ENCODE peak calls at places on chromosomes 12 and 14, in four cellular contexts. One of them, this sample, is unnamed. For H3K4me1 and H3K27me3, the result is how much of the 10 kb centered on the place peaks cover.

GRCh38 chr12:109777544-109777943 is 55.7 kb downstream of the TRPV4 start:
- DNase-seq in CD4-positive, alpha-beta memory T cell: peak
- DNase-seq in aorta: no peak
- DNase-seq in right lobe of liver: peak
- DNase-seq in this sample: peak

GRCh38 chr12:24603371-24603770 is 345.5 kb downstream of the BCAT1 start:
- DNase-seq in CD4-positive, alpha-beta memory T cell: no peak
- DNase-seq in aorta: no peak
- DNase-seq in right lobe of liver: no peak
- DNase-seq in this sample: no peak

GRCh38 chr12:2691001-2691339 is 103.8 kb upstream of the FKBP4 start:
- DNase-seq in CD4-positive, alpha-beta memory T cell: peak
- DNase-seq in aorta: no peak
- DNase-seq in right lobe of liver: no peak
- DNase-seq in this sample: peak

GRCh38 chr14:50501642-50502041 is 30.7 kb downstream of the MAP4K5 start:
- DNase-seq in CD4-positive, alpha-beta memory T cell: no peak
- DNase-seq in aorta: no peak
- DNase-seq in right lobe of liver: no peak
- DNase-seq in this sample: no peak

GRCh38 chr12:32859389-32859788 is 37.2 kb downstream of the PKP2 start:
- DNase-seq in CD4-positive, alpha-beta memory T cell: no peak
- DNase-seq in aorta: no peak
- DNase-seq in right lobe of liver: no peak
- DNase-seq in this sample: no peak

GRCh38 chr14:85702937-85703336 is 173.0 kb downstream of the FLRT2 start:
- DNase-seq in CD4-positive, alpha-beta memory T cell: no peak
- DNase-seq in aorta: no peak
- DNase-seq in right lobe of liver: no peak
- DNase-seq in this sample: no peak

GRCh38 chr12:93803408-93803807 is 126.2 kb downstream of the CRADD start:
- DNase-seq in CD4-positive, alpha-beta memory T cell: no peak
- DNase-seq in aorta: no peak
- DNase-seq in right lobe of liver: no peak
- DNase-seq in this sample: no peak

GRCh38 chr14:41605550-41606248 is 977 bp upstream of the LRFN5 start:
- DNase-seq in CD4-positive, alpha-beta memory T cell: no peak
- DNase-seq in aorta: peak
- DNase-seq in right lobe of liver: no peak
- DNase-seq in this sample: no peak

GRCh38 chr12:12673296-12673695 is 22.7 kb downstream of the GPR19 start:
- DNase-seq in CD4-positive, alpha-beta memory T cell: no peak
- DNase-seq in aorta: no peak
- DNase-seq in right lobe of liver: no peak
- DNase-seq in this sample: no peak

GRCh38 chr12:41531147-41531829 is 343.2 kb downstream of the PDZRN4 start:
- DNase-seq in CD4-positive, alpha-beta memory T cell: no peak
- DNase-seq in aorta: peak
- DNase-seq in right lobe of liver: peak
- DNase-seq in this sample: no peak

GRCh38 chr12:89932950-89933349 is 224.3 kb upstream of the ATP2B1 start:
- DNase-seq in CD4-positive, alpha-beta memory T cell: no peak
- DNase-seq in aorta: no peak
- DNase-seq in right lobe of liver: no peak
- DNase-seq in this sample: no peak

GRCh38 chr14:38485011-38485410 is 229.1 kb upstream of the CLEC14A start:
- DNase-seq in CD4-positive, alpha-beta memory T cell: no peak
- DNase-seq in aorta: no peak
- DNase-seq in right lobe of liver: no peak
- DNase-seq in this sample: no peak

GRCh38 chr12:41277019-41277770 is 89.1 kb downstream of the PDZRN4 start:
- DNase-seq in CD4-positive, alpha-beta memory T cell: peak
- DNase-seq in aorta: no peak
- DNase-seq in right lobe of liver: no peak
- DNase-seq in this sample: peak

GRCh38 chr14:77355811-77356210 is 21.1 kb downstream of the TMED8 start:
- DNase-seq in CD4-positive, alpha-beta memory T cell: no peak
- DNase-seq in aorta: no peak
- DNase-seq in right lobe of liver: no peak
- DNase-seq in this sample: no peak

GRCh38 chr12:52186135-52186840 is 5.5 kb downstream of the KRT80 start:
- DNase-seq in CD4-positive, alpha-beta memory T cell: no peak
- DNase-seq in aorta: no peak
- DNase-seq in right lobe of liver: no peak
- DNase-seq in this sample: no peak

GRCh38 chr14:95603415-95603814 is 68.6 kb downstream of the GLRX5 start:
- DNase-seq in CD4-positive, alpha-beta memory T cell: no peak
- DNase-seq in aorta: no peak
- DNase-seq in right lobe of liver: no peak
- DNase-seq in this sample: no peak

GRCh38 chr14:22002860-22003284 is 329.3 kb upstream of the OR4E1 start:
- DNase-seq in CD4-positive, alpha-beta memory T cell: peak
- DNase-seq in aorta: no peak
- DNase-seq in right lobe of liver: no peak
- DNase-seq in this sample: peak

GRCh38 chr12:67794151-67794550 is 145.6 kb downstream of the DYRK2 start:
- DNase-seq in CD4-positive, alpha-beta memory T cell: no peak
- DNase-seq in aorta: no peak
- DNase-seq in right lobe of liver: no peak
- DNase-seq in this sample: no peak

GRCh38 chr14:77307099-77307496 is 13.6 kb downstream of the POMT2 start:
- DNase-seq in CD4-positive, alpha-beta memory T cell: no peak
- DNase-seq in aorta: no peak
- DNase-seq in right lobe of liver: no peak
- DNase-seq in this sample: no peak

GRCh38 chr12:47817272-47818006 is 2.3 kb downstream of the HDAC7 start:
- DNase-seq in CD4-positive, alpha-beta memory T cell: no peak
- DNase-seq in aorta: peak
- DNase-seq in right lobe of liver: peak
- DNase-seq in this sample: no peak

GRCh38 chr14:75399819-75400678 is 27.8 kb upstream of the JDP2 start:
- DNase-seq in CD4-positive, alpha-beta memory T cell: no peak
- DNase-seq in aorta: peak
- DNase-seq in right lobe of liver: peak
- DNase-seq in this sample: no peak

DNA sequence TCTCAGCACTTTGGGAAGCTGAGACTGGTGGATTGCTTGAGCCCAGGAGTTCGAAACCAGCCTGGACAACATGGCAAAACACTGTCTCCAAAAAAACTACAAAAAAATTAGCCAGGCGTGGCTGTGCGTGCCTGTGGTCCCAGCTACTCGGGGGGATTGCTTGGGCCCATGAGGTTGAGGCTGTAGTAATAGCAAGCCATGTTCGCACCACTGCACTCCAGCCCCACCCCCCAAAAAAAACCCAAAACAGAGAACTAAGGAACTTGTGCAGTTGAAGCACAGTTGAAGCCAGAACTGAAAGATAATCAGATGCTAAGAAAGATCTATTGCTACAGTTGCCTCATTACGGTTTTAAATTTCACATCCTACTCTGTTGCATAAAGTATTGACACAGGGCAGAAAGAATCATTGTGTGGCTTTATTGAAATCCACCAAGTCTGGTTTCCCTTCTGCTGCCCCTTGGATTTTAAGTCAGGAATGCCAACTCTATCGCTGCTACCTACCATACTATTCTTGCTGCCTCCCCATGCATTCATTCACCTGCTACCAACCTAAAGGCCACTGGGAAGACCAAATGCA is 3.8 kb downstream of the CS start:
- DNase-seq in CD4-positive, alpha-beta memory T cell: no peak
- DNase-seq in aorta: peak
- DNase-seq in right lobe of liver: no peak
- DNase-seq in this sample: no peak
- H3K4me1 ChIP-seq in CD4-positive, alpha-beta memory T cell: half or more
- H3K4me1 ChIP-seq in aorta: under half
- H3K4me1 ChIP-seq in right lobe of liver: under half
- H3K4me1 ChIP-seq in this sample: under half

GRCh38 chr12:18222699-18223098 is 38.6 kb upstream of the PIK3C2G start:
- DNase-seq in CD4-positive, alpha-beta memory T cell: no peak
- DNase-seq in aorta: no peak
- DNase-seq in right lobe of liver: no peak
- DNase-seq in this sample: no peak
- H3K4me3 ChIP-seq in CD4-positive, alpha-beta memory T cell: no peak
- H3K4me3 ChIP-seq in aorta: no peak
- H3K4me3 ChIP-seq in right lobe of liver: no peak
- H3K4me3 ChIP-seq in this sample: no peak

GRCh38 chr12:114476159-114476558 is 70.2 kb upstream of the TBX5 start:
- DNase-seq in CD4-positive, alpha-beta memory T cell: no peak
- DNase-seq in aorta: no peak
- DNase-seq in right lobe of liver: no peak
- DNase-seq in this sample: no peak
- H3K27me3 ChIP-seq in CD4-positive, alpha-beta memory T cell: under half
- H3K27me3 ChIP-seq in aorta: under half
- H3K27me3 ChIP-seq in right lobe of liver: under half
- H3K27me3 ChIP-seq in this sample: under half

DNA sequence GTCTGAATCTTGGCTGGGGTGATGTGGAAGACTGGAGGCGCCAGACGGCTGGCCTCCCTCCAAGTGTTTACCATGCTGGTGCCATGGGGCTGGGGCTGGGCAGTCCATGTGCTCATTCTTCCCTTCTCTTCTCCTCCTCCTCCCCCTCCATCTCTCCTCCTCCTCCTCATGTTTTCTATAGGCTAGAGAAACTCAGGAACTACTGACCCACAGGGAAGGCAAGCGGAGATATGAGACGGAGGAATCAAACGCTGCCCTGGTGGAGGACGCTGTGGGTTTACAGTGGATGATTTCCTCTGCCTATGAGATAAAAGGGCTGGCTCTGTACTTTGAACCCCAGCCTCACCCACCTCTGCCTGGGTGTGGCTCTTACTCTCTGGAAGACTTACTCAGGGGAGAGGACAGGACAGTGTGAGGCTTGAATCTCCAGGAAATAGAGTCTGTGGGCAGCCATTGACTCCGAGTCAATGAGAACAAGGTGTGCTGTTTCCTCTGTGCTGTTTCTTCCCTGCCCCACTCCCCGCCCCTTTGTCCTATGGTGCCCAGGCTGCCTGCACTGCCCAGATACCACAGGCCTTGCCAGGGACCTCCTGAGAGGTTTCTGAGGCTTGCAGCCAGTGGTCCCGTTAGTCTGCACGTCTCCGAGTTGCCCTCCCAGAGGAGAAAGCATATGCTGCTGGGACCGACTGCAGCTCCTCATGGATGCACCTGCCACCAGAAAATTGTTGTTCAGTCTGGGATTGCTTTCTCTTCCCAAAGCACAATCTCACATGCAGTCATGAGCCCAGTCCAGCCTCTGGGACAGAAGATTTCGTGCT is 132.6 kb upstream of the ARHGAP5 start:
- DNase-seq in CD4-positive, alpha-beta memory T cell: peak
- DNase-seq in aorta: no peak
- DNase-seq in right lobe of liver: no peak
- DNase-seq in this sample: no peak
- H3K4me1 ChIP-seq in CD4-positive, alpha-beta memory T cell: half or more
- H3K4me1 ChIP-seq in aorta: under half
- H3K4me1 ChIP-seq in right lobe of liver: under half
- H3K4me1 ChIP-seq in this sample: under half

DNA sequence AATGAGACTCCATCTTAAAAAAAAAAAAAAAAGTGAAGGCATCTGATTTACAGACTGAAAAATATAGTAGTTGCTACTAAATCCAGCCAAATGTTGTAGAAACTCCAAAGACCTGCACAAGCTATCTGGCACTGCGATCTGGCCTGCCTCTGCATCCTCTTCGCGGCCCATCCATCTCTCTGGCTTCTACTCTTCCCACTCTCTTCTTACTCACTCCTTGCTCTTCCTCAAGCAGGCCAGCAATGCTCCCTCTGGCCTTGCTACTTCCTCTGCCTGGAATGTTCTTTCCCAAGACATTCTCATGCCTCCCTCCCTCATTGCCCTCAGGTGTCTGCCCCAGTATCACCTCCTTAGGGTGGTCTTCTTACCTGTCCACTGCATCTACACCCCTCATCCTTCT is 9.7 kb upstream of the CRY1 start:
- DNase-seq in CD4-positive, alpha-beta memory T cell: no peak
- DNase-seq in aorta: no peak
- DNase-seq in right lobe of liver: no peak
- DNase-seq in this sample: no peak
- H3K4me3 ChIP-seq in CD4-positive, alpha-beta memory T cell: no peak
- H3K4me3 ChIP-seq in aorta: no peak
- H3K4me3 ChIP-seq in right lobe of liver: no peak
- H3K4me3 ChIP-seq in this sample: no peak

GRCh38 chr14:92308676-92309075 is 14.3 kb upstream of the SLC24A4 start:
- DNase-seq in CD4-positive, alpha-beta memory T cell: no peak
- DNase-seq in aorta: no peak
- DNase-seq in right lobe of liver: no peak
- DNase-seq in this sample: no peak
- H3K27me3 ChIP-seq in CD4-positive, alpha-beta memory T cell: under half
- H3K27me3 ChIP-seq in aorta: under half
- H3K27me3 ChIP-seq in right lobe of liver: under half
- H3K27me3 ChIP-seq in this sample: under half

DNA sequence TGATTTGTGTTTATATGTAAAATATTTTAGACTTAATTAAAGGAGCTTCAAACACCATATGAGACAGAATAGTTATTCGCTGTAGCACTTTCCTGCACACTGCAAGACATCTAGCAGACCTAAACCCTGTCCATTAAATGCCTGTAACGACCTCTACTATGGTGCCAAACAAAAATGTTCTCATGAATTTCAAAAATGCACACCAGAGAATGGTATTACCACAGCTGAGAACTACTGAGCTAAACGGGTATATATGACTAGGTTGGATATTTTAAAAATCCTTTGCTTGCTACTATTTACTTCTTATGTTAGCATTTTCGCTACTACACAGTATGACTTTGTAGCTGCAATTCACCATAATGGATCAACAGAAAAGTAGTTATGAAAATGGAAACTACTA is 34.8 kb downstream of the SPPL3 start:
- DNase-seq in CD4-positive, alpha-beta memory T cell: no peak
- DNase-seq in aorta: no peak
- DNase-seq in right lobe of liver: no peak
- DNase-seq in this sample: no peak
- H3K4me1 ChIP-seq in CD4-positive, alpha-beta memory T cell: under half
- H3K4me1 ChIP-seq in aorta: under half
- H3K4me1 ChIP-seq in right lobe of liver: under half
- H3K4me1 ChIP-seq in this sample: under half

This sample was measured in naive thymus-derived CD4-positive, alpha-beta T cell.